ENCODE peak calls at places on chromosomes 2 and 18, in four cellular contexts. N is cardiac fibroblast, P is fibroblast of pulmonary artery, K is testis. I is an unnamed sample.

GRCh38 chr2:198494940-198495339 is 690.5 kb downstream of the PLCL1 start:
- DNase-seq in N (no peak), P (no peak), K (no peak), I (no peak)

GRCh38 chr2:7919510-7919909 is 762.3 kb upstream of the ID2 start:
- DNase-seq in K (no peak), N (no peak), P (no peak), I (no peak)

GRCh38 chr2:200077838-200078237 is 122.5 kb downstream of the MAIP1 start:
- DNase-seq in K (no peak), N (peak), P (no peak), I (peak)

GRCh38 chr18:35695803-35696202 is 114.3 kb downstream of the GALNT1 start:
- DNase-seq in N (no peak), K (peak), P (no peak), I (no peak)

GRCh38 chr2:34337735-34338134 is 738.6 kb upstream of the FAM98A start:
- DNase-seq in N (no peak), K (no peak), P (no peak), I (no peak)

GRCh38 chr18:7624697-7625096 is 57.6 kb downstream of the PTPRM start:
- DNase-seq in N (no peak), P (no peak), K (no peak), I (no peak)

GRCh38 chr18:43571078-43571689 is 293.9 kb upstream of the SYT4 start:
- DNase-seq in P (peak), K (peak), N (peak), I (peak)

GRCh38 chr2:212915121-212915782 is 236.2 kb downstream of the IKZF2 start:
- DNase-seq in K (no peak), P (no peak), N (peak), I (peak)

GRCh38 chr2:45826889-45827635 is 175.6 kb downstream of the PRKCE start:
- DNase-seq in P (peak), N (peak), K (no peak), I (peak)

GRCh38 chr2:134401789-134402188 is 147.9 kb downstream of the MGAT5 start:
- DNase-seq in P (no peak), N (peak), K (no peak), I (peak)

GRCh38 chr2:127884436-127884835 is 1.3 kb downstream of the AMMECR1L start:
- DNase-seq in P (peak), N (peak), K (no peak), I (peak)

GRCh38 chr2:12424820-12425219 is 291.9 kb upstream of the TRIB2 start:
- DNase-seq in N (no peak), P (peak), K (peak), I (peak)

GRCh38 chr2:163345795-163346573 is 389.8 kb downstream of the FIGN start:
- DNase-seq in N (peak), K (no peak), P (peak), I (peak)

GRCh38 chr2:105287692-105288091 is 41.8 kb downstream of the TGFBRAP1 start:
- DNase-seq in K (peak), N (peak), P (peak), I (peak)

GRCh38 chr18:56451188-56451587 is 187.2 kb downstream of the TXNL1 start:
- DNase-seq in N (peak), K (no peak), P (no peak), I (no peak)

GRCh38 chr2:30975156-30975555 is 163.1 kb downstream of the GALNT14 start:
- DNase-seq in K (no peak), N (no peak), P (no peak), I (no peak)

GRCh38 chr2:66582364-66582974 is 147.5 kb downstream of the MEIS1 start:
- DNase-seq in P (no peak), N (no peak), K (no peak), I (no peak)

GRCh38 chr2:164314148-164314547 is 307.1 kb downstream of the GRB14 start:
- DNase-seq in K (peak), N (peak), P (peak), I (peak)

GRCh38 chr2:238098854-238099708 is 1.1 kb upstream of the ESPNL start:
- DNase-seq in N (no peak), P (no peak), K (peak), I (no peak)

GRCh38 chr2:240789501-240790369 is 30.3 kb downstream of the KIF1A start:
- DNase-seq in P (no peak), N (no peak), K (no peak), I (no peak)

GRCh38 chr18:11154369-11154982 is 5.1 kb upstream of the PIEZO2 start:
- DNase-seq in N (peak), P (peak), K (no peak), I (peak)

GRCh38 chr2:54755641-54756326 is 32.3 kb downstream of the EML6 start:
- DNase-seq in N (no peak), K (no peak), P (no peak), I (no peak)

GRCh38 chr2:134155134-134155533 is 98.7 kb upstream of the MGAT5 start:
- DNase-seq in N (no peak), K (no peak), P (no peak), I (no peak)

GRCh38 chr18:76708036-76708726 is 114.2 kb upstream of the ZNF236 start:
- DNase-seq in P (no peak), K (peak), N (no peak), I (no peak)

GRCh38 chr2:207635468-207636200 is 10.4 kb upstream of the METTL21A start:
- DNase-seq in P (no peak), K (no peak), N (peak), I (peak)

GRCh38 chr18:26920644-26921043 is 55.1 kb upstream of the AQP4 start:
- DNase-seq in P (no peak), N (no peak), K (no peak), I (no peak)

GRCh38 chr2:105820691-105821090 is 76.0 kb downstream of the NCK2 start:
- DNase-seq in N (no peak), K (no peak), P (no peak), I (no peak)

GRCh38 chr18:23929362-23929940 is 85.1 kb upstream of the TTC39C start:
- DNase-seq in P (no peak), N (no peak), K (no peak), I (no peak)

GRCh38 chr2:46771309-46771708 is 144.3 kb downstream of the MCFD2 start:
- DNase-seq in K (no peak), P (no peak), N (no peak), I (no peak)

GRCh38 chr2:237661799-237662328 is 34.5 kb downstream of the LRRFIP1 start:
- DNase-seq in P (no peak), N (no peak), K (no peak), I (no peak)

GRCh38 chr2:188079176-188079575 is 212.5 kb upstream of the GULP1 start:
- DNase-seq in N (peak), K (no peak), P (peak), I (peak)

GRCh38 chr2:154713605-154714004 is 15.1 kb downstream of the KCNJ3 start:
- DNase-seq in K (no peak), N (no peak), P (no peak), I (no peak)

GRCh38 chr2:150133623-150134022 is 353.8 kb downstream of the RND3 start:
- DNase-seq in P (peak), K (no peak), N (peak), I (peak)

GRCh38 chr2:19800796-19801195 is 101.0 kb downstream of the TTC32 start:
- DNase-seq in K (no peak), N (no peak), P (no peak), I (no peak)

GRCh38 chr18:62529597-62529996 is 6.8 kb downstream of the ZCCHC2 start:
- DNase-seq in N (peak), P (no peak), K (no peak), I (no peak)

GRCh38 chr18:56815926-56816325 is 164.8 kb downstream of the WDR7 start:
- DNase-seq in K (no peak), P (no peak), N (no peak), I (peak)

GRCh38 chr2:197088694-197089093 is 162.2 kb upstream of the PGAP1 start:
- DNase-seq in P (peak), K (no peak), N (no peak), I (peak)

GRCh38 chr18:56723706-56724105 is 72.5 kb downstream of the WDR7 start:
- DNase-seq in P (no peak), K (no peak), N (no peak), I (no peak)

GRCh38 chr2:171434671-171434980 is 600 bp downstream of the DCAF17 start:
- DNase-seq in K (peak), P (no peak), N (no peak), I (peak)

GRCh38 chr18:47215554-47216138 is 35.8 kb downstream of the SKOR2 start:
- DNase-seq in N (peak), P (peak), K (peak), I (peak)

GRCh38 chr2:73851274-73851673 is 22.5 kb downstream of the STAMBP start:
- DNase-seq in N (no peak), P (peak), K (no peak), I (no peak)
- TF ChIP-seq CTCF in N (peak), P (peak), K (no peak), I (peak)

GRCh38 chr2:239319261-239319661 is 81.6 kb downstream of the HDAC4 start:
- DNase-seq in P (peak), N (peak), K (peak), I (peak)
- H3K4me3 ChIP-seq in P (peak), N (peak), K (no peak), I (peak)

DNA sequence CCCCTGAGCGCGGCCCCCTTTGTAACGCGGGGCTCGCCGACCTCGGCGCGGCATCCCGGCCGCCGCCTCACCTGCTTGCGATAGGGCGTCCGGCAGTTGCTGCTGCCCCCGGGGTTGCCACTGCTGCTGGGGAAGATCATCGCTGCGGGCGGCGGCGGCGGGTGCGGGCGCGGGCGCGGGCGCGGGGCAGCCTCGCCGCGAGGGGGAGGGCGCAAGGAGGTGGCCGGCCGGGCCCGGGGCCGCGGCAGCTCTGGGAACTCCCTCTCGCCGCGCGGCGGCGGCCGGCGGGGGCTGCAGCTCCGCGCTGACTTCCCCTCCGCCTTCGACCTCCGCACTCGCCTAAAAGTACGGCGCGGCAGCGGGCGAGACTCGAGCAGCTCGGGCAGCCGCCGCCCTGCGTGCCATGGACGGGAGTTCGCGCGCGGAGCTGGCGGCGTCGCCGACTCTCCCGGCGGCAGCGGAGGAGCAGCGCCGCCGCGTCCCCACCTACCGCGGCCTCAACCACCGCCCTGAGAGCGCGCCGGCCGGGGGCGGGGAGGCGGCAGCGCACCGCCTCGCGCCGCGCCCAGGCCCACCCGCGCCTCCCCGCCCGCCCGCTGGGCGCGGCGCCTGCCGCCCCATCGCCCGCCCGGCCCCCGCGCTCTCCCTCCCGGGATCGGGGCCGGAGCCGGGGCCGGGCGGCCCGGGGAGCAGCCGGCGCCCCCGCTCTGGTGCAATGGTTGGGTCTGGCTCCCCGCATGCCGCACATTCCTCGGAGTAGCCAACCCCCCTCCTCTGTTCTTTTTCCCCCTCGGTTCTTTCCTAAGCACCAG is 86.0 kb downstream of the RBMS1 start:
- DNase-seq in P (peak), N (peak), K (peak), I (no peak)
- TF ChIP-seq CTCF in P (no peak), N (no peak), K (no peak), I (no peak)

DNA sequence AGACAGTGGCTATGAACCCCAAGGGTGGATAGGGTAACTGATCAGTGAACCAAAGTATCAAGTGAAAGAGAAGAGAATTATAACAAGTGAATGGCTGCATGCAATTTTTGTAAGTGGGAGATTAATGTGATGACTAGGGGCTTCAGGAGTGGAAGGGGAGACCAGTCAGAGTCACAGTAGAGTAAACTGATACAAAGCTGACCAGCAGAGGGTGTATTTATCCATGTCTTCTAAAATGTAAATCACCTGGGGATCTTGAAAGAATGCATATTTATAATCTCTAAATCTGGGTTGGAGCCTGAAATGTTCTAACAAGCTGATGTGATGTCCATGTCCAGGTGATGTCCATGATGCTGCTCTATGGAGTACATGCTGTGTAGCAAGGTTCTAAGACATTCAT is 1351.3 kb upstream of the CHAC2 start:
- DNase-seq in K (no peak), P (peak), N (peak), I (no peak)
- H3K4me3 ChIP-seq in K (no peak), P (no peak), N (no peak), I (no peak)

DNA sequence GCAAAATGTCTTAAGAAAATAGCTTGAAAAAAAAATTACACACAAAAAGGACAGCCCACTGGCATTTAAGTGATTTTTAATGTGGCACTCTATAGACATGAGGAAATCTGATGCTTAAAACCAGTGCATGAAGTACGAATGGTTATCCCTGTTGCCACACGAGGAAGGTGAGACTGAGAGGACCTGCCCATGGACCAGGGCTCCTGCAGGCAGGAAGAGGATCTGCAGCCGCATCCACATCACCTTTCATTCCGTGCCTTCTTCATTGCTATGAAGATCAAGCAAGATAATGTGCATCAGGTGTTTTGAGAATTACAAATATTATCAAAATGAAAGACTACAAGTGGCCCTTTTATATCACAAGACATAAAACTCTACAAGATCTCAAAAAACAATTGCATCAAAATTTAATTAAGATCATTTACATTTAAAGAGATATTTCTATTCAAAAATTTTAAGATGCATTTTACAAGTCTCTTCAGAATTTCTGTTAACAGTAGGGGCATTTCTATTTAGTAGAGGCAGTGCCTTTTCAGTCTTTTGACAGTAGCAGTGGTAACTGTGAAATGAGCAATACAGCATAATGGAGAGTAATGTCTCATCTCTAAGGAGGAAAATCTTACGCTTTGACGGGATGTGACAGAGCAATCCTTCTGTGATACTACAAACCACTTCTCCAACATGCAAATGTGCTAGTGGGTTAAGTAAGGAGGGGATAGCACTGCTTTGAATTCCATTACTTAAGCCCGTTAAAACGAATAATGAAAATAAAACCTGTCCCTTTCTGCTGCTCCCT is 83.4 kb downstream of the SLC5A7 start:
- DNase-seq in P (no peak), K (no peak), N (no peak), I (no peak)
- TF ChIP-seq CTCF in P (no peak), K (no peak), N (no peak), I (peak)

I was measured in fibroblast of mammary gland.